ENCODE peak calls at places on chromosome 1, in eight cellular contexts. J is CD8-positive, alpha-beta T cell; E is CD4-positive, alpha-beta T cell; X is dorsolateral prefrontal cortex; I is left ventricle myocardium inferior; T is lung; S is neuronal stem cell; Y is breast epithelium. A is an unnamed sample.

GRCh38 chr1:186994816-186995361 is 166.1 kb downstream of the PLA2G4A start:
- DNase-seq in J (no peak), E (no peak), X (no peak), I (no peak), T (no peak), S (no peak), Y (no peak), A (no peak)

GRCh38 chr1:172054172-172054571 is 212.9 kb downstream of the DNM3 start:
- DNase-seq in J (no peak), E (no peak), X (no peak), I (no peak), T (no peak), S (no peak), Y (no peak), A (no peak)

GRCh38 chr1:85550784-85551516 is 29.6 kb upstream of the CCN1 start:
- DNase-seq in J (no peak), E (no peak), X (no peak), I (no peak), T (no peak), S (no peak), Y (no peak), A (no peak)

GRCh38 chr1:201279313-201279712 is 4.0 kb upstream of the PKP1 start:
- DNase-seq in J (no peak), E (no peak), X (no peak), I (no peak), T (no peak), S (no peak), Y (no peak), A (no peak)

GRCh38 chr1:76867342-76868130 is at the start of gene ST6GALNAC5:
- DNase-seq in J (no peak), E (no peak), X (peak), I (no peak), T (no peak), S (peak), Y (no peak), A (no peak)

GRCh38 chr1:173562813-173563212 is 40.1 kb downstream of the SLC9C2 start:
- DNase-seq in J (no peak), E (no peak), X (no peak), I (no peak), T (no peak), S (no peak), Y (no peak), A (no peak)

GRCh38 chr1:177045156-177045555 is 119.4 kb downstream of the ASTN1 start:
- DNase-seq in J (no peak), E (no peak), X (no peak), I (no peak), T (no peak), S (peak), Y (no peak), A (no peak)

GRCh38 chr1:26626994-26627393 is 68.8 kb upstream of the ARID1A start:
- DNase-seq in J (no peak), E (no peak), X (no peak), I (no peak), T (no peak), S (no peak), Y (no peak), A (no peak)

GRCh38 chr1:206658264-206658980 is 23.1 kb downstream of the DYRK3 start:
- DNase-seq in J (peak), E (peak), X (no peak), I (peak), T (no peak), S (no peak), Y (no peak), A (no peak)

GRCh38 chr1:2278591-2279209 is 50.6 kb downstream of the SKI start:
- DNase-seq in J (no peak), E (no peak), X (no peak), I (no peak), T (no peak), S (no peak), Y (no peak), A (no peak)

GRCh38 chr1:234610061-234610581 is at the start of gene IRF2BP2:
- DNase-seq in J (peak), E (peak), X (peak), I (peak), T (peak), S (peak), Y (peak), A (peak)

GRCh38 chr1:114003431-114003830 is 24.2 kb downstream of the OLFML3 start:
- DNase-seq in J (no peak), E (no peak), X (no peak), I (no peak), T (no peak), S (no peak), Y (no peak), A (no peak)

GRCh38 chr1:1402081-1402900 is 3.2 kb upstream of the CCNL2 start:
- DNase-seq in J (no peak), E (peak), X (no peak), I (no peak), T (no peak), S (no peak), Y (no peak), A (no peak)

GRCh38 chr1:234208791-234209190 is 164.5 kb upstream of the COA6 start:
- DNase-seq in J (no peak), E (no peak), X (no peak), I (no peak), T (no peak), S (no peak), Y (no peak), A (no peak)

GRCh38 chr1:224377676-224378006 is 21.0 kb downstream of the CNIH4 start:
- DNase-seq in J (no peak), E (no peak), X (no peak), I (no peak), T (no peak), S (no peak), Y (no peak), A (no peak)

GRCh38 chr1:109357673-109358072 is 40.0 kb downstream of the SORT1 start:
- DNase-seq in J (no peak), E (no peak), X (no peak), I (no peak), T (no peak), S (no peak), Y (no peak), A (no peak)

GRCh38 chr1:56644941-56645662 is at the start of gene PRKAA2:
- DNase-seq in J (no peak), E (no peak), X (peak), I (peak), T (peak), S (peak), Y (no peak), A (peak)

GRCh38 chr1:67134692-67135091 is at the start of gene C1orf141:
- DNase-seq in J (no peak), E (no peak), X (no peak), I (no peak), T (no peak), S (peak), Y (no peak), A (no peak)

GRCh38 chr1:240968864-240969263 is 356.9 kb upstream of the GREM2 start:
- DNase-seq in J (no peak), E (no peak), X (no peak), I (no peak), T (no peak), S (no peak), Y (no peak), A (no peak)

GRCh38 chr1:10253755-10254154 is 43.4 kb downstream of the KIF1B start:
- DNase-seq in J (no peak), E (no peak), X (no peak), I (no peak), T (peak), S (no peak), Y (no peak), A (no peak)

GRCh38 chr1:246639732-246640131 is 73.5 kb downstream of the CNST start:
- DNase-seq in J (no peak), E (no peak), X (no peak), I (peak), T (no peak), S (no peak), Y (no peak), A (no peak)
- H3K27ac ChIP-seq in J (no peak), E (peak), X (no peak), I (peak), T (no peak), S (no peak), Y (no peak), A (no peak)

DNA sequence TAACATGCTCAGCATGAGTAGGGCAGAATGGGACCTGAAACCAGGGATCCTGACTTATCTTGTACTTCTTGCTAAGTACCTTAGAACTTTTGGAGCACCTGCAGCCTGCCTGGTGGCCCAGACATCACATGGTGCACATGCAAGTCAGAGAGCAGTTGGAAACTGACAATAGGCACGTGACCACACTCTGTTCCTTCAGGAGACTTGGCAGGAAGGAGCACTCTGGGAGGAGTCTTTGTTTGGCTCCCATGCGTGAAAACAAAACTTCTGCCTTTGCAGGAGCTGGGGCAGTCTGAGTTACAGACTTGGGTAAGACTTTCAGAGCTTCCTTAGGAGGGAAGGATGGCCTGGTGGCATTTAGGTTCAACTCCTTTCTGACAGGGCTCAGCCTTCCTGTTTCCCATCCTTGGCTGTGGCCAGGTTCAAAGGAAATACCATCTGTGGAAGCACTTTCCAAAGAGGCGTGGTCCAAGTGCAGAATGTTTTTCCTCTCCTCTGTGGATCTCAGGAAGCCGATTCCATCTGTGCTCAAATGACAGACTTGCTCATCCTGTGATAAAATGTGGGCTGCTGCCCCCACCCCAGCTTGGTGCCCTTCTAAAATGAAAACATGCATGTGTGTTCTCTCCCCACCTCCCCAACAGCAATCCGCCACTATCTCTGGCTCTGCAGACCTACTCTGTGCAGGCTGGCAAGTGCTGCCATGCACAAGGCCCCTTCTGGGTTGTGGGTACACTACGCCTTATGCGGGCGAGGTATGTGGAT is 14.1 kb upstream of the ZNF436 start:
- DNase-seq in J (no peak), E (no peak), X (no peak), I (no peak), T (no peak), S (no peak), Y (no peak), A (no peak)
- H3K27ac ChIP-seq in J (no peak), E (no peak), X (no peak), I (peak), T (peak), S (no peak), Y (peak), A (no peak)

GRCh38 chr1:39970274-39970673 is 15.3 kb downstream of the MFSD2A start:
- DNase-seq in J (no peak), E (no peak), X (no peak), I (no peak), T (no peak), S (no peak), Y (no peak), A (no peak)
- H3K27ac ChIP-seq in J (no peak), E (no peak), X (no peak), I (no peak), T (peak), S (no peak), Y (no peak), A (no peak)

DNA sequence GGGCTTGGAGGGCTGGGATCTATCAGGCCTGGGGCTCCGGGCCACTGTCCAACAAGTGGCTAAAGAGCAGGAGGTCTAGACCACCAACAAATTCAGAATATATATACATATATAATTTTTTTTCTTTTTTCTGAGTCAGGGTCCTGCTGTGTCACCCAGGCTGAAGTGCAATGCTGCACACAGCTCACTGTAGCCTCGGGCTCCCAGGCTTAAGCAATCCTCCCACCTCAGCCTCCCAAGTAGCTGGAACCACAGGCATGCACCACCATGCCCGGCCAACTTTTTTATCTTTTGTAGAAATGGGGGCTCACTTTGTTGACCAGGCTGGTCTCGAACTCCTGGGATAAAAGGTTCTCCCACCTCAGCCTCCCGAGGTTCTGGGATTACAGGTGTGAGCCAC is 6.8 kb upstream of the LAPTM5 start:
- DNase-seq in J (no peak), E (no peak), X (no peak), I (no peak), T (no peak), S (no peak), Y (no peak), A (no peak)
- H3K27ac ChIP-seq in J (no peak), E (no peak), X (peak), I (no peak), T (no peak), S (no peak), Y (no peak), A (peak)

GRCh38 chr1:12518956-12519707 is 98.9 kb downstream of the DHRS3 start:
- DNase-seq in J (no peak), E (no peak), X (no peak), I (peak), T (no peak), S (no peak), Y (no peak), A (no peak)
- H3K27ac ChIP-seq in J (no peak), E (no peak), X (no peak), I (peak), T (no peak), S (no peak), Y (peak), A (no peak)

GRCh38 chr1:248756636-248757035 is 1.1 kb upstream of the LYPD8 start:
- DNase-seq in J (no peak), E (no peak), X (no peak), I (no peak), T (no peak), S (no peak), Y (no peak), A (no peak)

GRCh38 chr1:248759644-248760043 is 4.1 kb upstream of the LYPD8 start:
- DNase-seq in J (no peak), E (no peak), X (no peak), I (no peak), T (no peak), S (no peak), Y (no peak), A (no peak)

GRCh38 chr1:248758352-248758751 is 2.8 kb upstream of the LYPD8 start:
- DNase-seq in J (no peak), E (no peak), X (no peak), I (no peak), T (no peak), S (no peak), Y (no peak), A (no peak)

GRCh38 chr1:248756151-248756550 is 592 bp upstream of the LYPD8 start:
- DNase-seq in J (no peak), E (no peak), X (no peak), I (no peak), T (no peak), S (no peak), Y (no peak), A (no peak)

GRCh38 chr1:248757784-248758195 is 2.2 kb upstream of the LYPD8 start:
- DNase-seq in J (no peak), E (no peak), X (no peak), I (no peak), T (no peak), S (no peak), Y (no peak), A (no peak)
- H3K27ac ChIP-seq in J (no peak), E (no peak), X (no peak), I (no peak), T (no peak), S (no peak), Y (no peak), A (no peak)

A was measured in substantia nigra.